ENCODE peak calls at places on chromosome 21, in seven cellular contexts. One of them, this sample, is unnamed.

GRCh38 chr21:31111093-31111492 is 72.8 kb upstream of the KRTAP19-8 start:
- DNase-seq in fibroblast of lung: no peak
- DNase-seq in CD4-positive, alpha-beta T cell: no peak
- DNase-seq in neuronal stem cell: no peak
- DNase-seq in HCT116: no peak
- DNase-seq in small intestine: no peak
- DNase-seq in thyroid gland: no peak
- DNase-seq in this sample: no peak

GRCh38 chr21:25412090-25412489 is 195.2 kb downstream of the MRPL39 start:
- DNase-seq in small intestine: no peak
- DNase-seq in fibroblast of lung: peak; percentile 5
- DNase-seq in neuronal stem cell: no peak
- DNase-seq in HCT116: no peak
- DNase-seq in CD4-positive, alpha-beta T cell: no peak
- DNase-seq in thyroid gland: no peak
- DNase-seq in this sample: no peak

GRCh38 chr21:32256873-32257620 is 21.8 kb downstream of the MIS18A start:
- DNase-seq in neuronal stem cell: no peak
- DNase-seq in CD4-positive, alpha-beta T cell: no peak
- DNase-seq in fibroblast of lung: peak; percentile 86
- DNase-seq in HCT116: no peak
- DNase-seq in small intestine: peak; percentile 8
- DNase-seq in thyroid gland: peak; percentile 88
- DNase-seq in this sample: peak; percentile 5

GRCh38 chr21:37153193-37153934 is 80.3 kb downstream of the TTC3 start:
- DNase-seq in small intestine: peak; percentile 65
- DNase-seq in CD4-positive, alpha-beta T cell: no peak
- DNase-seq in thyroid gland: peak; percentile 4
- DNase-seq in neuronal stem cell: no peak
- DNase-seq in fibroblast of lung: peak; percentile 75
- DNase-seq in HCT116: no peak
- DNase-seq in this sample: no peak

GRCh38 chr21:19123525-19123924 is 719.9 kb upstream of the TMPRSS15 start:
- DNase-seq in neuronal stem cell: no peak
- DNase-seq in fibroblast of lung: no peak
- DNase-seq in CD4-positive, alpha-beta T cell: no peak
- DNase-seq in HCT116: no peak
- DNase-seq in small intestine: no peak
- DNase-seq in thyroid gland: no peak
- DNase-seq in this sample: no peak

GRCh38 chr21:16324630-16325029 is 594.8 kb downstream of the USP25 start:
- DNase-seq in thyroid gland: no peak
- DNase-seq in neuronal stem cell: no peak
- DNase-seq in fibroblast of lung: no peak
- DNase-seq in CD4-positive, alpha-beta T cell: no peak
- DNase-seq in small intestine: no peak
- DNase-seq in HCT116: no peak
- DNase-seq in this sample: no peak

GRCh38 chr21:31318971-31319370 is 25.1 kb downstream of the TIAM1 start:
- DNase-seq in neuronal stem cell: no peak
- DNase-seq in HCT116: no peak
- DNase-seq in small intestine: no peak
- DNase-seq in CD4-positive, alpha-beta T cell: no peak
- DNase-seq in fibroblast of lung: peak; percentile 58
- DNase-seq in thyroid gland: no peak
- DNase-seq in this sample: no peak

GRCh38 chr21:44578371-44579055 is 1.9 kb downstream of the KRTAP10-5 start:
- DNase-seq in neuronal stem cell: no peak
- DNase-seq in fibroblast of lung: no peak
- DNase-seq in small intestine: no peak
- DNase-seq in thyroid gland: no peak
- DNase-seq in CD4-positive, alpha-beta T cell: no peak
- DNase-seq in HCT116: no peak
- DNase-seq in this sample: no peak

GRCh38 chr21:23593582-23593981 is 2013.7 kb downstream of the MRPL39 start:
- DNase-seq in neuronal stem cell: no peak
- DNase-seq in HCT116: no peak
- DNase-seq in thyroid gland: no peak
- DNase-seq in CD4-positive, alpha-beta T cell: no peak
- DNase-seq in small intestine: no peak
- DNase-seq in fibroblast of lung: no peak
- DNase-seq in this sample: no peak

GRCh38 chr21:44736291-44737004 is 25.1 kb upstream of the TSPEAR start:
- DNase-seq in thyroid gland: no peak
- DNase-seq in CD4-positive, alpha-beta T cell: no peak
- DNase-seq in fibroblast of lung: no peak
- DNase-seq in HCT116: no peak
- DNase-seq in small intestine: peak; percentile 73
- DNase-seq in neuronal stem cell: no peak
- DNase-seq in this sample: no peak

GRCh38 chr21:36425286-36425685 is 40.1 kb downstream of the CHAF1B start:
- DNase-seq in HCT116: no peak
- DNase-seq in CD4-positive, alpha-beta T cell: no peak
- DNase-seq in thyroid gland: no peak
- DNase-seq in neuronal stem cell: no peak
- DNase-seq in small intestine: no peak
- DNase-seq in fibroblast of lung: peak; percentile 80
- DNase-seq in this sample: no peak

GRCh38 chr21:31557956-31558838 is 101.3 kb upstream of the SOD1 start:
- DNase-seq in thyroid gland: no peak
- DNase-seq in small intestine: no peak
- DNase-seq in HCT116: no peak
- DNase-seq in CD4-positive, alpha-beta T cell: peak; percentile 19
- DNase-seq in neuronal stem cell: peak; percentile 55
- DNase-seq in fibroblast of lung: peak; percentile 15
- DNase-seq in this sample: no peak

GRCh38 chr21:27725916-27726315 is 759.0 kb upstream of the ADAMTS5 start:
- DNase-seq in small intestine: no peak
- DNase-seq in CD4-positive, alpha-beta T cell: no peak
- DNase-seq in HCT116: no peak
- DNase-seq in thyroid gland: no peak
- DNase-seq in fibroblast of lung: peak; percentile 1
- DNase-seq in neuronal stem cell: no peak
- DNase-seq in this sample: no peak

GRCh38 chr21:17387030-17387617 is 125.7 kb upstream of the CXADR start:
- DNase-seq in thyroid gland: peak; percentile 58
- DNase-seq in HCT116: peak; percentile 51
- DNase-seq in CD4-positive, alpha-beta T cell: no peak
- DNase-seq in neuronal stem cell: peak; percentile 61
- DNase-seq in fibroblast of lung: peak; percentile 38
- DNase-seq in small intestine: peak; percentile 81
- DNase-seq in this sample: no peak

GRCh38 chr21:32233055-32233546 is 45.7 kb downstream of the MIS18A start:
- DNase-seq in neuronal stem cell: no peak
- DNase-seq in thyroid gland: no peak
- DNase-seq in CD4-positive, alpha-beta T cell: no peak
- DNase-seq in small intestine: no peak
- DNase-seq in HCT116: no peak
- DNase-seq in fibroblast of lung: peak; percentile 56
- DNase-seq in this sample: no peak

GRCh38 chr21:16587141-16587570 is 857.4 kb downstream of the USP25 start:
- DNase-seq in thyroid gland: peak; percentile 27
- DNase-seq in CD4-positive, alpha-beta T cell: no peak
- DNase-seq in HCT116: no peak
- DNase-seq in fibroblast of lung: peak; percentile 82
- DNase-seq in small intestine: no peak
- DNase-seq in neuronal stem cell: no peak
- DNase-seq in this sample: peak; percentile 14

GRCh38 chr21:37118187-37118826 is 45.3 kb downstream of the TTC3 start:
- DNase-seq in thyroid gland: no peak
- DNase-seq in small intestine: no peak
- DNase-seq in HCT116: no peak
- DNase-seq in CD4-positive, alpha-beta T cell: no peak
- DNase-seq in neuronal stem cell: no peak
- DNase-seq in fibroblast of lung: no peak
- DNase-seq in this sample: no peak

GRCh38 chr21:15051652-15052554 is 12.9 kb downstream of the NRIP1 start:
- DNase-seq in fibroblast of lung: peak; percentile 66
- DNase-seq in thyroid gland: no peak
- DNase-seq in small intestine: peak; percentile 88
- DNase-seq in CD4-positive, alpha-beta T cell: no peak
- DNase-seq in neuronal stem cell: no peak
- DNase-seq in HCT116: no peak
- DNase-seq in this sample: no peak

GRCh38 chr21:44391345-44392091 is 38.1 kb downstream of the TRPM2 start:
- DNase-seq in thyroid gland: peak; percentile 44
- DNase-seq in CD4-positive, alpha-beta T cell: no peak
- DNase-seq in neuronal stem cell: no peak
- DNase-seq in small intestine: no peak
- DNase-seq in fibroblast of lung: no peak
- DNase-seq in HCT116: no peak
- DNase-seq in this sample: no peak

GRCh38 chr21:36572091-36572490 is 92.2 kb upstream of the CLDN14 start:
- DNase-seq in fibroblast of lung: no peak
- DNase-seq in CD4-positive, alpha-beta T cell: no peak
- DNase-seq in thyroid gland: no peak
- DNase-seq in neuronal stem cell: no peak
- DNase-seq in small intestine: no peak
- DNase-seq in HCT116: no peak
- DNase-seq in this sample: no peak

GRCh38 chr21:44329086-44329889 is 9.9 kb downstream of the CFAP410 start:
- DNase-seq in HCT116: no peak
- DNase-seq in small intestine: peak; percentile 16
- DNase-seq in fibroblast of lung: no peak
- DNase-seq in CD4-positive, alpha-beta T cell: no peak
- DNase-seq in neuronal stem cell: no peak
- DNase-seq in thyroid gland: peak; percentile 76
- DNase-seq in this sample: no peak

GRCh38 chr21:39384674-39385298 is 35.9 kb upstream of the HMGN1 start:
- DNase-seq in HCT116: no peak
- DNase-seq in CD4-positive, alpha-beta T cell: no peak
- DNase-seq in small intestine: peak; percentile 9
- DNase-seq in thyroid gland: no peak
- DNase-seq in neuronal stem cell: no peak
- DNase-seq in fibroblast of lung: peak; percentile 65
- DNase-seq in this sample: no peak

GRCh38 chr21:39387461-39388037 is 38.7 kb upstream of the HMGN1 start:
- DNase-seq in fibroblast of lung: peak; percentile 77
- DNase-seq in HCT116: peak; percentile 60
- DNase-seq in thyroid gland: peak; percentile 91
- DNase-seq in neuronal stem cell: peak; percentile 92
- DNase-seq in small intestine: peak; percentile 84
- DNase-seq in CD4-positive, alpha-beta T cell: peak; percentile 91
- DNase-seq in this sample: peak; percentile 75

GRCh38 chr21:39385299-39386145 is 36.6 kb upstream of the HMGN1 start:
- DNase-seq in thyroid gland: peak; percentile 85
- DNase-seq in CD4-positive, alpha-beta T cell: peak; percentile 46
- DNase-seq in neuronal stem cell: no peak
- DNase-seq in fibroblast of lung: peak; percentile 77
- DNase-seq in HCT116: no peak
- DNase-seq in small intestine: peak; percentile 99
- DNase-seq in this sample: peak; percentile 41

GRCh38 chr21:39386899-39387298 is 38.0 kb upstream of the HMGN1 start:
- DNase-seq in small intestine: no peak
- DNase-seq in neuronal stem cell: no peak
- DNase-seq in thyroid gland: no peak
- DNase-seq in fibroblast of lung: no peak
- DNase-seq in HCT116: no peak
- DNase-seq in CD4-positive, alpha-beta T cell: no peak
- DNase-seq in this sample: no peak

DNA sequence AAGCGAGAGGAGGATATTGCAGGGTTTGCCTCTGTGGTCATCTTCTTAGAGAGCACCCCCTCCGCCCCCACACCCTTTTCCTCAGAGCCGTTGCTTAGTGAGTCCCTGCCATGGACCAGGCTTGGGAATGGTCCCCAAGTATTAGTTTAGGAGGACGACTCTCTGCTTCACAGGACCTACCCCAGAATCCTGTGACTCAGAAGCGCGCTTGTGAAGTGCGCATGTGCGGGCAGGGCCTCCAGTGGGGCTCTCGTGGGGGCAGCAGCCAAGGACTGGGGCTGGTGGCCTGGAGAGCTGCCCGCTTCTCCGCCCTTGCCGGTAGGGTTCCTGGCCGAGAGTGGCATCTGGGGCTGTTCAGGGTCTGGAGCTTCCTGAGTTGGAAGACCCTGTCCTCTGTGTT is 37.3 kb upstream of the HMGN1 start:
- DNase-seq in CD4-positive, alpha-beta T cell: no peak
- DNase-seq in fibroblast of lung: no peak
- DNase-seq in HCT116: no peak
- DNase-seq in small intestine: no peak
- DNase-seq in neuronal stem cell: no peak
- DNase-seq in thyroid gland: peak; percentile 38
- DNase-seq in this sample: no peak
- H3K27ac ChIP-seq in CD4-positive, alpha-beta T cell: peak overlapping the region; percentile 35
- H3K27ac ChIP-seq in fibroblast of lung: peak overlapping the region; percentile 23
- H3K27ac ChIP-seq in HCT116: no peak overlapping the region
- H3K27ac ChIP-seq in small intestine: peak overlapping the region; percentile 74
- H3K27ac ChIP-seq in neuronal stem cell: no peak overlapping the region
- H3K27ac ChIP-seq in thyroid gland: peak overlapping the region; percentile 65
- H3K27ac ChIP-seq in this sample: peak overlapping the region; percentile 61

GRCh38 chr21:38489729-38490128 is 8.5 kb downstream of the ERG start:
- DNase-seq in fibroblast of lung: no peak
- DNase-seq in neuronal stem cell: no peak
- DNase-seq in small intestine: no peak
- DNase-seq in CD4-positive, alpha-beta T cell: no peak
- DNase-seq in HCT116: no peak
- DNase-seq in thyroid gland: no peak
- DNase-seq in this sample: no peak
- H3K27ac ChIP-seq in fibroblast of lung: no peak overlapping the region
- H3K27ac ChIP-seq in neuronal stem cell: peak overlapping the region; percentile 60
- H3K27ac ChIP-seq in small intestine: no peak overlapping the region
- H3K27ac ChIP-seq in CD4-positive, alpha-beta T cell: no peak overlapping the region
- H3K27ac ChIP-seq in HCT116: no peak overlapping the region
- H3K27ac ChIP-seq in thyroid gland: peak overlapping the region; percentile 63
- H3K27ac ChIP-seq in this sample: no peak overlapping the region

DNA sequence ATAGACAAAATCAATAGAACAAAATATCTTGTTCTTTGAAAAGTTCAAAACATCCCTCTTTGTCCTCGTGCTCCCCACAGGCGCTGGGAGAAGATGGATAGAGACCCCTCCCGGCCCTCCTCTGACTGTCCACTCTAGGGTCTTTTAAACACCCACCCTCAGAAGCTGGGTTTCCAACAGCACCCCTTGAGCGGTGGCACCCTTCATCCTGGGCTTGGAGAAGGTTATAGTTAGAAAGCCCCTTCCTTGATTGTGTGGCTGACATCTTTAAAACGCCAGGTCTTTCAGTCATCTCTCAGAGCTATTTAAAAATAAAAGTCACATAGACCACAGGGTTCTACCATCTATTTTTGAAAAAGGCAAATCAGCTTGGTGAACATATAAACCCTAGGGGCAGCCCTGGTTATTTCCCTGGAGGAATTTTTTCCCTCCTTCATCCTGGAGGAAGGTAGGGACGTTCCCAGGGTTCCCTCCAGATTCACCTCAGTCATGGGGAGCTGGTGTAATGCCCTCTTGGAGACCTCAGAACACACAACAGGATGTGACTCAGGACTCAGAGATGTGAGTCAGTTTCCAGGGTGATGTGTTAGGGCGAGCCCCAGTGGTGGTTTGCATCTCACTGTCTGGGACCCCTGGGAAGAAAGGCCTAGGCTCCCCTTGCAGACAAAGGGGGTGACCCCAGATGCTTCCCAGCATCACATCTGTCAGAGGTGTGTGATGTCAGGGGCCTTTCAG is 138.5 kb downstream of the CLIC6 start:
- DNase-seq in HCT116: no peak
- DNase-seq in neuronal stem cell: no peak
- DNase-seq in thyroid gland: no peak
- DNase-seq in fibroblast of lung: peak; percentile 97
- DNase-seq in CD4-positive, alpha-beta T cell: peak; percentile 53
- DNase-seq in small intestine: no peak
- DNase-seq in this sample: no peak
- H3K27ac ChIP-seq in HCT116: peak overlapping the region; percentile 94
- H3K27ac ChIP-seq in neuronal stem cell: no peak overlapping the region
- H3K27ac ChIP-seq in thyroid gland: no peak overlapping the region
- H3K27ac ChIP-seq in fibroblast of lung: peak overlapping the region; percentile 99
- H3K27ac ChIP-seq in CD4-positive, alpha-beta T cell: peak overlapping the region; percentile 54
- H3K27ac ChIP-seq in small intestine: peak overlapping the region; percentile 80
- H3K27ac ChIP-seq in this sample: no peak overlapping the region

GRCh38 chr21:35212393-35213127 is 163.5 kb upstream of the RUNX1 start:
- DNase-seq in small intestine: no peak
- DNase-seq in CD4-positive, alpha-beta T cell: no peak
- DNase-seq in neuronal stem cell: no peak
- DNase-seq in thyroid gland: no peak
- DNase-seq in fibroblast of lung: peak; percentile 86
- DNase-seq in HCT116: no peak
- DNase-seq in this sample: no peak
- H3K27ac ChIP-seq in small intestine: peak overlapping the region; percentile 59
- H3K27ac ChIP-seq in CD4-positive, alpha-beta T cell: no peak overlapping the region
- H3K27ac ChIP-seq in neuronal stem cell: no peak overlapping the region
- H3K27ac ChIP-seq in thyroid gland: no peak overlapping the region
- H3K27ac ChIP-seq in fibroblast of lung: no peak overlapping the region
- H3K27ac ChIP-seq in HCT116: no peak overlapping the region
- H3K27ac ChIP-seq in this sample: no peak overlapping the region